ENCODE peak calls at places on chromosomes 13 and 19, in six cellular contexts. One of them, this sample, is unnamed.

GRCh38 chr13:50552424-50552966 is 291.0 kb downstream of the DLEU7 start:
- DNase-seq in A549: no peak
- DNase-seq in HepG2: no peak
- DNase-seq in WTC11: no peak
- DNase-seq in H1: no peak
- DNase-seq in endothelial cell of umbilical vein: no peak
- DNase-seq in this sample: no peak

GRCh38 chr13:106522112-106522511 is 13.3 kb downstream of the EFNB2 start:
- DNase-seq in HepG2: no peak
- DNase-seq in WTC11: no peak
- DNase-seq in endothelial cell of umbilical vein: no peak
- DNase-seq in H1: no peak
- DNase-seq in A549: no peak
- DNase-seq in this sample: no peak

GRCh38 chr13:78317030-78317429 is 286.3 kb downstream of the POU4F1 start:
- DNase-seq in H1: no peak
- DNase-seq in A549: no peak
- DNase-seq in HepG2: no peak
- DNase-seq in WTC11: no peak
- DNase-seq in endothelial cell of umbilical vein: no peak
- DNase-seq in this sample: no peak

GRCh38 chr13:32272021-32272695 is 43.0 kb downstream of the ZAR1L start:
- DNase-seq in H1: no peak
- DNase-seq in WTC11: no peak
- DNase-seq in endothelial cell of umbilical vein: peak
- DNase-seq in A549: no peak
- DNase-seq in HepG2: no peak
- DNase-seq in this sample: no peak

GRCh38 chr19:31503211-31503610 is 154.0 kb upstream of the TSHZ3 start:
- DNase-seq in WTC11: no peak
- DNase-seq in H1: peak
- DNase-seq in HepG2: no peak
- DNase-seq in endothelial cell of umbilical vein: no peak
- DNase-seq in A549: no peak
- DNase-seq in this sample: no peak

GRCh38 chr13:96338030-96338429 is 248.1 kb downstream of the HS6ST3 start:
- DNase-seq in H1: no peak
- DNase-seq in WTC11: no peak
- DNase-seq in A549: no peak
- DNase-seq in HepG2: no peak
- DNase-seq in endothelial cell of umbilical vein: no peak
- DNase-seq in this sample: no peak

GRCh38 chr13:112643759-112644459 is 45.9 kb upstream of the ATP11A start:
- DNase-seq in endothelial cell of umbilical vein: no peak
- DNase-seq in A549: no peak
- DNase-seq in HepG2: peak
- DNase-seq in H1: no peak
- DNase-seq in WTC11: no peak
- DNase-seq in this sample: no peak

GRCh38 chr13:62837895-62838294 is 1422.2 kb upstream of the PCDH20 start:
- DNase-seq in endothelial cell of umbilical vein: peak
- DNase-seq in H1: no peak
- DNase-seq in A549: no peak
- DNase-seq in HepG2: no peak
- DNase-seq in WTC11: no peak
- DNase-seq in this sample: no peak

GRCh38 chr13:97109256-97109655 is 112.9 kb upstream of the MBNL2 start:
- DNase-seq in A549: no peak
- DNase-seq in WTC11: no peak
- DNase-seq in endothelial cell of umbilical vein: no peak
- DNase-seq in H1: no peak
- DNase-seq in HepG2: no peak
- DNase-seq in this sample: no peak

GRCh38 chr19:1512671-1513491 is at the start of gene ADAMTSL5:
- DNase-seq in HepG2: peak
- DNase-seq in H1: no peak
- DNase-seq in endothelial cell of umbilical vein: no peak
- DNase-seq in A549: peak
- DNase-seq in WTC11: peak
- DNase-seq in this sample: peak

GRCh38 chr13:41502676-41503075 is 45.3 kb downstream of the RGCC start:
- DNase-seq in A549: no peak
- DNase-seq in HepG2: no peak
- DNase-seq in endothelial cell of umbilical vein: no peak
- DNase-seq in H1: no peak
- DNase-seq in WTC11: no peak
- DNase-seq in this sample: no peak

GRCh38 chr13:42057918-42058530 is 9.6 kb downstream of the DGKH start:
- DNase-seq in H1: no peak
- DNase-seq in A549: no peak
- DNase-seq in WTC11: no peak
- DNase-seq in endothelial cell of umbilical vein: no peak
- DNase-seq in HepG2: no peak
- DNase-seq in this sample: no peak

GRCh38 chr13:30898721-30899188 is 7.3 kb upstream of the MEDAG start:
- DNase-seq in WTC11: no peak
- DNase-seq in A549: no peak
- DNase-seq in H1: no peak
- DNase-seq in HepG2: peak
- DNase-seq in endothelial cell of umbilical vein: peak
- DNase-seq in this sample: no peak

GRCh38 chr19:15285896-15286591 is 46.3 kb downstream of the BRD4 start:
- DNase-seq in A549: no peak
- DNase-seq in WTC11: no peak
- DNase-seq in HepG2: no peak
- DNase-seq in endothelial cell of umbilical vein: no peak
- DNase-seq in H1: no peak
- DNase-seq in this sample: no peak

GRCh38 chr19:14347999-14348889 is 33.0 kb upstream of the ADGRE5 start:
- DNase-seq in WTC11: peak
- DNase-seq in HepG2: peak
- DNase-seq in H1: peak
- DNase-seq in endothelial cell of umbilical vein: peak
- DNase-seq in A549: peak
- DNase-seq in this sample: peak

GRCh38 chr19:16417660-16418596 is 53.8 kb downstream of the EPS15L1 start:
- DNase-seq in H1: peak
- DNase-seq in A549: peak
- DNase-seq in WTC11: peak
- DNase-seq in endothelial cell of umbilical vein: peak
- DNase-seq in HepG2: peak
- DNase-seq in this sample: peak

GRCh38 chr19:9054768-9055167 is 32.1 kb upstream of the OR1M1 start:
- DNase-seq in HepG2: no peak
- DNase-seq in WTC11: peak
- DNase-seq in endothelial cell of umbilical vein: no peak
- DNase-seq in H1: peak
- DNase-seq in A549: peak
- DNase-seq in this sample: no peak

GRCh38 chr13:99227909-99228688 is 27.4 kb downstream of the UBAC2 start:
- DNase-seq in HepG2: no peak
- DNase-seq in WTC11: no peak
- DNase-seq in endothelial cell of umbilical vein: no peak
- DNase-seq in H1: no peak
- DNase-seq in A549: no peak
- DNase-seq in this sample: no peak

GRCh38 chr13:38223093-38223492 is 126.6 kb upstream of the UFM1 start:
- DNase-seq in H1: no peak
- DNase-seq in A549: no peak
- DNase-seq in WTC11: peak
- DNase-seq in HepG2: peak
- DNase-seq in endothelial cell of umbilical vein: peak
- DNase-seq in this sample: peak

GRCh38 chr19:53962887-53963435 is at the start of gene CACNG8:
- DNase-seq in A549: no peak
- DNase-seq in HepG2: no peak
- DNase-seq in endothelial cell of umbilical vein: no peak
- DNase-seq in H1: no peak
- DNase-seq in WTC11: no peak
- DNase-seq in this sample: peak

GRCh38 chr19:19259741-19260140 is 13.4 kb downstream of the TM6SF2 start:
- DNase-seq in endothelial cell of umbilical vein: peak
- DNase-seq in HepG2: peak
- DNase-seq in WTC11: peak
- DNase-seq in H1: peak
- DNase-seq in A549: peak
- DNase-seq in this sample: peak

GRCh38 chr19:28406966-28407365 is 806.0 kb downstream of the UQCRFS1 start:
- DNase-seq in H1: no peak
- DNase-seq in A549: no peak
- DNase-seq in endothelial cell of umbilical vein: no peak
- DNase-seq in WTC11: no peak
- DNase-seq in HepG2: no peak
- DNase-seq in this sample: no peak

GRCh38 chr19:34713262-34713637 is 20.8 kb upstream of the ZNF181 start:
- DNase-seq in WTC11: no peak
- DNase-seq in H1: no peak
- DNase-seq in endothelial cell of umbilical vein: no peak
- DNase-seq in HepG2: no peak
- DNase-seq in A549: no peak
- DNase-seq in this sample: no peak

GRCh38 chr19:3671680-3672574 is 28.3 kb downstream of the PIP5K1C start:
- DNase-seq in endothelial cell of umbilical vein: peak
- DNase-seq in HepG2: no peak
- DNase-seq in H1: no peak
- DNase-seq in WTC11: no peak
- DNase-seq in A549: no peak
- DNase-seq in this sample: peak

GRCh38 chr13:43953370-43953769 is 73.7 kb downstream of the LACC1 start:
- DNase-seq in HepG2: no peak
- DNase-seq in WTC11: no peak
- DNase-seq in A549: no peak
- DNase-seq in endothelial cell of umbilical vein: no peak
- DNase-seq in H1: no peak
- DNase-seq in this sample: no peak

GRCh38 chr13:112170823-112171569 is 104.0 kb downstream of the SOX1 start:
- DNase-seq in endothelial cell of umbilical vein: no peak
- DNase-seq in H1: no peak
- DNase-seq in HepG2: no peak
- DNase-seq in WTC11: no peak
- DNase-seq in A549: no peak
- DNase-seq in this sample: no peak

GRCh38 chr13:27446986-27447583 is 3.3 kb downstream of the MTIF3 start:
- DNase-seq in endothelial cell of umbilical vein: peak
- DNase-seq in A549: no peak
- DNase-seq in HepG2: no peak
- DNase-seq in WTC11: no peak
- DNase-seq in H1: no peak
- DNase-seq in this sample: no peak

GRCh38 chr13:27449081-27449603 is 1.2 kb downstream of the MTIF3 start:
- DNase-seq in HepG2: no peak
- DNase-seq in endothelial cell of umbilical vein: no peak
- DNase-seq in WTC11: no peak
- DNase-seq in A549: no peak
- DNase-seq in H1: no peak
- DNase-seq in this sample: no peak

GRCh38 chr13:27449936-27450828 is at the start of gene MTIF3:
- DNase-seq in H1: peak
- DNase-seq in WTC11: peak
- DNase-seq in HepG2: peak
- DNase-seq in endothelial cell of umbilical vein: peak
- DNase-seq in A549: peak
- DNase-seq in this sample: peak

GRCh38 chr13:27448308-27448707 is 2.1 kb downstream of the MTIF3 start:
- DNase-seq in H1: no peak
- DNase-seq in HepG2: no peak
- DNase-seq in endothelial cell of umbilical vein: no peak
- DNase-seq in WTC11: no peak
- DNase-seq in A549: no peak
- DNase-seq in this sample: no peak

GRCh38 chr13:27450921-27451461 is 627 bp upstream of the MTIF3 start:
- DNase-seq in H1: peak
- DNase-seq in HepG2: peak
- DNase-seq in WTC11: peak
- DNase-seq in A549: no peak
- DNase-seq in endothelial cell of umbilical vein: peak
- DNase-seq in this sample: peak
- TF ChIP-seq JUN in H1: no peak
- TF ChIP-seq JUN in HepG2: no peak
- TF ChIP-seq JUN in WTC11: no peak
- TF ChIP-seq JUN in A549: no peak
- TF ChIP-seq JUN in endothelial cell of umbilical vein: no peak
- TF ChIP-seq JUN in this sample: no peak

DNA sequence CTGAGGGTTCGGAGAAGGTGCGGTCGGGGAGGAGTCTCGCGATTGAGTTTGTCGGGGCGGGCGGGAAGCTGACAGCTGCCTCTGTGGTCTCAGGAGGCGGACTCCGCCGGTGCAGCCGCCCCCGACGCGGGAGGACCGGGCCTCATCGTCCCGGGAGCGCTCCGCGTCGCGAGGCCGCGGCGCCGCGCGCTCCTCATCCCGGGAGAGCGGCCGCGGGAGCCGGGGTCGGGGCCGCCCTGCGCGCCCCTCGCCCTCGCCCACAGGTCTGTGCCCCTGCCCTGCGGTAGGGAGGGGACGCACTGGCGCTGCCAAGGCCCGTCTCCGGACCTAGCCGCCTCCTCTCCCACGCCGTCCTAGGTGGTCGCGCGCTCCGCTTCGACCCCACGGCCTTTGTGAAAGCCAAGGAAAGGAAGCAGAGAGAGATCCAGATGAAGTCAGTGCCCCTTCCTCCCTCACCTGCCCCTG is 6.9 kb downstream of the PGLYRP1 start:
- DNase-seq in A549: no peak
- DNase-seq in HepG2: no peak
- DNase-seq in endothelial cell of umbilical vein: no peak
- DNase-seq in WTC11: no peak
- DNase-seq in H1: peak
- DNase-seq in this sample: no peak
- TF ChIP-seq JUN in A549: no peak
- TF ChIP-seq JUN in HepG2: no peak
- TF ChIP-seq JUN in endothelial cell of umbilical vein: no peak
- TF ChIP-seq JUN in WTC11: no peak
- TF ChIP-seq JUN in H1: no peak
- TF ChIP-seq JUN in this sample: no peak

GRCh38 chr19:48900477-48901452 is 653 bp downstream of the NUCB1 start:
- DNase-seq in HepG2: peak
- DNase-seq in H1: no peak
- DNase-seq in WTC11: no peak
- DNase-seq in endothelial cell of umbilical vein: peak
- DNase-seq in A549: no peak
- DNase-seq in this sample: peak
- TF ChIP-seq JUN in HepG2: no peak
- TF ChIP-seq JUN in H1: no peak
- TF ChIP-seq JUN in WTC11: no peak
- TF ChIP-seq JUN in endothelial cell of umbilical vein: no peak
- TF ChIP-seq JUN in A549: peak
- TF ChIP-seq JUN in this sample: no peak

DNA sequence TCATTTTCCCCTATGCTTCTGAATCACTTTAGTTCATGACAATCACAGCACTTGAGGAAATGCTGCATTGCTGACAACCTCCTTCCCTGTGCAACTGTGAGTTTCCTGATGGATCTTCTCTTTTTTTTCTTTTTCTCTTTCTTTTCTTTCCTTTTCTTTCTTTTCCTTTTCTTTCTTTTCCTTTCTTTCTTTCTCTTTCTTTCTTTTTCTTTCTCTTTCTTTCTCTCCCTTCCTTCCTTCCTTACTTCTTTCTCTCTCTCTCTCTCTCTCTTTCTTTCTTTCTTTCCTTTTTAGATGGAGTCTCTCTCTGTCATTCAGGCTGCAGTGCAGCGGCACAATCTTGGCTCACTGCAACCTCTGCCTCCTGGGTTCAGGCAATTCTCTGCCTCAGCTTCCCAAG is 247.9 kb upstream of the HTR2A start:
- DNase-seq in A549: no peak
- DNase-seq in WTC11: no peak
- DNase-seq in HepG2: no peak
- DNase-seq in H1: no peak
- DNase-seq in endothelial cell of umbilical vein: no peak
- DNase-seq in this sample: no peak
- TF ChIP-seq JUN in A549: no peak
- TF ChIP-seq JUN in WTC11: no peak
- TF ChIP-seq JUN in HepG2: no peak
- TF ChIP-seq JUN in H1: no peak
- TF ChIP-seq JUN in endothelial cell of umbilical vein: no peak
- TF ChIP-seq JUN in this sample: no peak